ENCODE peak calls at places on chromosomes 5 and 9, in five cellular contexts. Y is fibroblast of lung; E is CD8-positive, alpha-beta T cell; X is breast epithelium; Z is kidney epithelial cell. M is an unnamed sample.

GRCh38 chr5:168710706-168711105 is 131.5 kb upstream of the PANK3 start:
- DNase-seq in X (no peak), E (no peak), Y (no peak), Z (no peak), M (no peak)

GRCh38 chr5:473344-474192 is 30.6 kb downstream of the EXOC3 start:
- DNase-seq in Y (peak), E (no peak), Z (no peak), X (no peak), M (peak)

GRCh38 chr9:122115176-122116035 is 22.3 kb upstream of the TTLL11 start:
- DNase-seq in X (no peak), E (no peak), Y (no peak), Z (no peak), M (no peak)

GRCh38 chr5:103021310-103021709 is 98.6 kb downstream of the GIN1 start:
- DNase-seq in Z (peak), Y (no peak), X (no peak), E (no peak), M (peak)

GRCh38 chr9:37908698-37909186 is 4.8 kb upstream of the SLC25A51 start:
- DNase-seq in E (no peak), X (no peak), Y (no peak), Z (no peak), M (peak)

GRCh38 chr5:3116366-3116765 is 364.9 kb upstream of the IRX2 start:
- DNase-seq in Z (no peak), X (no peak), Y (no peak), E (no peak), M (no peak)

GRCh38 chr9:136618578-136619547 is 43.9 kb upstream of the EGFL7 start:
- DNase-seq in X (no peak), E (no peak), Y (no peak), Z (no peak), M (no peak)

GRCh38 chr9:105127863-105128220 is 116.6 kb upstream of the SLC44A1 start:
- DNase-seq in X (no peak), E (peak), Y (no peak), Z (peak), M (peak)

GRCh38 chr9:92159058-92159457 is 43.8 kb upstream of the SPTLC1 start:
- DNase-seq in X (no peak), Y (no peak), Z (no peak), E (peak), M (no peak)

GRCh38 chr5:2946315-2946714 is 194.8 kb upstream of the IRX2 start:
- DNase-seq in Y (no peak), E (no peak), X (no peak), Z (no peak), M (no peak)

GRCh38 chr9:121271368-121272351 is 3.7 kb downstream of the GSN start:
- DNase-seq in Y (peak), Z (no peak), X (no peak), E (no peak), M (peak)

GRCh38 chr5:160262151-160262550 is 32.8 kb downstream of the FABP6 start:
- DNase-seq in E (no peak), Z (no peak), Y (no peak), X (no peak), M (no peak)

GRCh38 chr5:76457685-76458491 is 54.8 kb downstream of the IQGAP2 start:
- DNase-seq in Z (no peak), X (no peak), Y (no peak), E (no peak), M (no peak)

GRCh38 chr9:83920469-83920941 is 727 bp downstream of the KIF27 start:
- DNase-seq in Z (no peak), E (no peak), X (peak), Y (peak), M (no peak)

GRCh38 chr5:177459819-177460628 is 13.4 kb downstream of the DBN1 start:
- DNase-seq in Y (no peak), Z (no peak), E (no peak), X (no peak), M (no peak)

GRCh38 chr9:112856843-112857242 is 33.8 kb downstream of the SLC46A2 start:
- DNase-seq in E (no peak), Z (no peak), Y (no peak), X (no peak), M (no peak)

GRCh38 chr9:113221800-113222481 is 597 bp downstream of the SLC31A1 start:
- DNase-seq in Z (no peak), X (no peak), Y (no peak), E (no peak), M (no peak)

GRCh38 chr5:124537136-124537919 is 209.1 kb downstream of the ZNF608 start:
- DNase-seq in Z (no peak), E (no peak), X (no peak), Y (no peak), M (no peak)

GRCh38 chr5:7876867-7877266 is 7.9 kb downstream of the MTRR start:
- DNase-seq in E (no peak), X (no peak), Y (peak), Z (peak), M (peak)

GRCh38 chr5:17620627-17621026 is 10.4 kb downstream of the TAF11L12 start:
- DNase-seq in Y (no peak), Z (no peak), E (no peak), X (no peak), M (no peak)
- TF ChIP-seq CTCF in Y (no peak), Z (no peak), E (no peak), X (no peak), M (peak)

DNA sequence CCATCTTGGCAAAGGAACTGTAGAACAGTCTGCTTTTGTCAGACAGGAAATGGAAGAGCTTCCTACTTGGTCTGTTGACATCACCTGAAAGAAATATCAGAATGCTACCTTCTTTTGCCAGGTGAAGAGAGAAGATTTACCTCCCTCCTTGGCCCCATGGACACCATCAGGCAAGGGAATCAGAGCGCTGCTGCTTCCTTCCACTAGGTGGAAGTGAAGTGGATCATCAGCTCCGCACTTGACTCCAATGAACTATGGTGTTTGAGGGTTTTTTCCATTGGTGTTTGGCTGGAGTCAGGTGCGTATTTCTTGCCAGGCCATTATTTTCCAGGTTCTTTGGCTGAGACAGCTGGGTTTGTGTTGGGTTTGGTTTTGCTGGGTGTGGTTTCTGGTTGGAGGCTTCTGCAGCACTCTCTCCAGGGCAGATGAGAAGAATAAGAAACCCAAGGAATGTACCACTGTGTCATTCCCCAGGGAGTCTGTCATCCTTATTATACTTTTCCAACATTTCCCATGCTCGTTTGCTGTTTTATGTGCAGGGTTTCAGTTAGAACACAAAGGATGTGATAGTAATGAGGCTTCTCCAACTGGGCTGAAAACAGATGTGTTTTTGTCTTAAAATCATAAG is 12.4 kb downstream of the SPATA31E1 start:
- DNase-seq in E (no peak), X (no peak), Y (no peak), Z (no peak), M (no peak)
- TF ChIP-seq CTCF in E (no peak), X (no peak), Y (no peak), Z (no peak), M (peak)

DNA sequence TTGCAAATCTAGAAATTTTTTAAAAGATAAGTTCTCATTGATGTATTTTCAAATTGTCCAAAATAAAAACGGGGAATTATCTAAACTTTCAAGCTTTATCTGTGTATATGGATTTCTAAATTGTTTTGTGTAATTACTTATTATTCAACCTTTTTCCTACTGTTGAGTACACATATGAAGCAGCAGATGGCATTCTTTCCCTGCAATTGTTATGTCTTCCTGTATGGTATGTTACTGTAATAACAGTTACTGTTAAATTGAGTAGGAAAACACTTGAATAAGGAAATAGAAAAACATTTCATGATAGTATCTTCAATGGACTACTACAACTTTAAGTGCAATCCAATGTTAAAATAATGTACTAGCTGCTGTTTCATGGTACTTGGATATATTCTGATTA is 124.8 kb downstream of the RANBP17 start:
- DNase-seq in Y (peak), Z (no peak), X (no peak), E (no peak), M (peak)
- TF ChIP-seq CTCF in Y (no peak), Z (peak), X (no peak), E (no peak), M (peak)

GRCh38 chr5:172777381-172778222 is 6.6 kb upstream of the DUSP1 start:
- DNase-seq in E (peak), Z (no peak), X (peak), Y (peak), M (peak)
- TF ChIP-seq CTCF in E (no peak), Z (no peak), X (no peak), Y (no peak), M (peak)

GRCh38 chr9:98402272-98402840 is 146.9 kb upstream of the TBC1D2 start:
- DNase-seq in Z (no peak), E (no peak), Y (no peak), X (no peak), M (no peak)

GRCh38 chr9:98396236-98396635 is 140.8 kb upstream of the TBC1D2 start:
- DNase-seq in Z (no peak), Y (no peak), X (no peak), E (no peak), M (no peak)

GRCh38 chr9:98401140-98402025 is 145.9 kb upstream of the TBC1D2 start:
- DNase-seq in Y (peak), E (no peak), Z (no peak), X (no peak), M (no peak)

GRCh38 chr9:98403715-98404114 is 148.3 kb upstream of the TBC1D2 start:
- DNase-seq in Z (no peak), Y (no peak), X (no peak), E (no peak), M (no peak)

DNA sequence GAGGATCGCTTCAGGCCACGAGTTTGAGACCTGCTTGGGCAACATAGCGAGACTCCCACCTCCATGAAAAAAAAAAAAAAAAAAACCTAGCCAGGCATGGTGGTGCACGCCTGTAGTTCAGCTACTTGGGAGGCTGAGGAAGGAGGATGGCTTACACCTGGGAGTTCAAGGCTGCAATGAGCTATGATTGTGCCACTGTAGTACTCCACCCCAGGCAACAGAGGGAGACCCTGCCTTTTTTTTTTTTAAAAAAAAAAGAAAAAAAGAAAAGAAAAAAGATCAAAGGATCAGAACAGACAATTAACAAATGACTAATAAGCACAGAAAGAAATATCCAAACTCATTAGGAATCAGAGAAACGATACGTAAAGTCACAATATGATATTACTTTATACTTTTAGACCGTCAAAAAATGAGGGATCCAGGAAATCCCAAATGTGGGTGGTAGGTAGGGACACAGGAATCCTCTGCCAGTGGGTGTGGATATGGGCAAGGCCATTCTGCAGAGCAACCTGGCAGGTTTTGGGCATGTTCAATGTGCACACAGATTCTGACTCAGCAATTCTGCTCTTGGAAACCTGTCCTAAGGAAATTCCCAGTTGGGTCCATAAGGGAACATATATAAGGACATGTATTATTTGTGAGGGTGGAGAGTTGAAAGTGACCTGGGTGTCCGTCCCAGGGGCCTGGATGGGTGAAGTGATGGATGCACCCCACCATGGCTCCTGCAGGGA is 144.7 kb upstream of the TBC1D2 start:
- DNase-seq in Z (no peak), Y (no peak), E (no peak), X (no peak), M (no peak)
- TF ChIP-seq CTCF in Z (no peak), Y (no peak), E (no peak), X (no peak), M (peak)

GRCh38 chr9:126947529-126947928 is 32.9 kb downstream of the RALGPS1 start:
- DNase-seq in Y (no peak), X (no peak), Z (no peak), E (no peak), M (no peak)
- TF ChIP-seq CTCF in Y (no peak), X (no peak), Z (no peak), E (no peak), M (no peak)

GRCh38 chr9:129321511-129322021 is 143.5 kb upstream of the IER5L start:
- DNase-seq in Z (no peak), X (no peak), Y (no peak), E (no peak), M (no peak)

GRCh38 chr9:129319076-129319937 is 141.2 kb upstream of the IER5L start:
- DNase-seq in E (no peak), Y (no peak), X (no peak), Z (no peak), M (no peak)

GRCh38 chr9:129319938-129320481 is 141.9 kb upstream of the IER5L start:
- DNase-seq in E (no peak), X (no peak), Z (no peak), Y (no peak), M (no peak)

GRCh38 chr9:129322022-129322621 is 144.1 kb upstream of the IER5L start:
- DNase-seq in Y (no peak), X (no peak), E (no peak), Z (no peak), M (no peak)

DNA sequence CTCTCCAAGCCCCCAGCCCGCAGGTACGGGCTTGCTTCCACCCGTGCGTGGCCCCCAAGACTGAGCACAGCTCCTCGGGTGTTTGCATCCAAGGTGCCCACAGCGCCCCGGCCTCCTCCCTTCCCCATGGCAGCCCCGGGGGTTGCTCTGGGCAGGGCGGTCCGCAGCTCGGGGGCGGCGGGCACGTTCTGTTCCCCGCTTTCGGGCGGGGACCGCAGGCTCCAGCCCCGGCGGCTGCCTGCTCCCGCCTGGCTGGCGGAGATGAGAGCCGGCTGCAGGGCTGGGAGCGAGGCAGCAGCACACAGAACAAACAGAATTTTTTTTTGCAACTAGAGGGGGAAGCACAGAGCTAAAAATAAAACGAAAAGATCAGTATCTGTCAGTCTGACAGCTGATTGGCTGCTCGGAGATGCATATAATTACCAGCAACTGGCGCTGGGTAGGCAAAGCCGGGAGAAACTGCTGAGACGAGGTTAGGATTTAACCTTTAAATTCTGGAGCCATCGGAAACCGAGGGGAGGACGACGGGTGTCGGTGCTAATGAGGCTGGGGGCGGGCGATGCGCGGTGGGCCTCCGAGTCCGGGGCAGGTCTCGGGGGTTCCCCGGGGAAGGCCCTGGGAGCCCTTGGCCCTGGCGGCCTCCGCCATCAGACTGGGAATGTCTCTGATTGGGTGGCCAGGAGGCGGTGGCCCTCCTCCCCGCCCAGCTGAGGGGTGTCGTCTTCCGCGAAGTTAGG is 142.7 kb upstream of the IER5L start:
- DNase-seq in E (peak), Z (peak), Y (peak), X (no peak), M (peak)
- TF ChIP-seq CTCF in E (peak), Z (no peak), Y (no peak), X (peak), M (peak)

GRCh38 chr5:147391781-147392180 is 118.1 kb downstream of the DPYSL3 start:
- DNase-seq in Z (peak), E (no peak), X (no peak), Y (peak), M (peak)
- TF ChIP-seq CTCF in Z (peak), E (no peak), X (peak), Y (peak), M (peak)

DNA sequence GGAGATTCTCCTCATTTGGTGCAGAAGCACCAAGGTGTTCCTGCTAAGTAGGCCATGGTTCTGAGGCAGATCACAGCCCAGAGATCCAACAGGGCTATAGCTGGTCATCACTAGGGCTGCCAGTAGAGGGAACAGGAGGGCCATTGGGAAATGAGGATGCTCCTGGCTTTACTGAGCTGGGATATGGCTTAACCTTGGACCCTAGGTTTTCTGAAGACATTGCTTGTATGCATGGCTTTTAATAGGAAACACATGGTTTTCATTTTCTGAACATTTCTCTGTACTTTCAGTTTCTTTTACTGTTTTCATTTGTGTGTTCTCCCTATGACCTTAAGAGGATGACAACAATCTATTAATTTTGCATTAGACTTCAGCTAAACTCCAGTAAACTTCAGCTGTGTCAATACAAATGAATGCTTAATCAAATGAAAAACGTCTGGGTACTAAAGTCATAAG is at the start of gene IFNW1:
- DNase-seq in E (no peak), X (no peak), Z (no peak), Y (peak), M (no peak)
- TF ChIP-seq CTCF in E (no peak), X (no peak), Z (peak), Y (peak), M (peak)

GRCh38 chr5:16413461-16413860 is 52.1 kb downstream of the ZNF622 start:
- DNase-seq in Y (no peak), Z (no peak), X (no peak), E (no peak), M (no peak)

GRCh38 chr5:16418471-16418922 is 47.1 kb downstream of the ZNF622 start:
- DNase-seq in E (no peak), X (no peak), Y (no peak), Z (no peak), M (no peak)

GRCh38 chr5:16411741-16412455 is 53.7 kb downstream of the ZNF622 start:
- DNase-seq in E (no peak), Y (no peak), Z (no peak), X (no peak), M (peak)

GRCh38 chr5:16412556-16412955 is 53.0 kb downstream of the ZNF622 start:
- DNase-seq in X (no peak), E (no peak), Y (no peak), Z (no peak), M (no peak)

DNA sequence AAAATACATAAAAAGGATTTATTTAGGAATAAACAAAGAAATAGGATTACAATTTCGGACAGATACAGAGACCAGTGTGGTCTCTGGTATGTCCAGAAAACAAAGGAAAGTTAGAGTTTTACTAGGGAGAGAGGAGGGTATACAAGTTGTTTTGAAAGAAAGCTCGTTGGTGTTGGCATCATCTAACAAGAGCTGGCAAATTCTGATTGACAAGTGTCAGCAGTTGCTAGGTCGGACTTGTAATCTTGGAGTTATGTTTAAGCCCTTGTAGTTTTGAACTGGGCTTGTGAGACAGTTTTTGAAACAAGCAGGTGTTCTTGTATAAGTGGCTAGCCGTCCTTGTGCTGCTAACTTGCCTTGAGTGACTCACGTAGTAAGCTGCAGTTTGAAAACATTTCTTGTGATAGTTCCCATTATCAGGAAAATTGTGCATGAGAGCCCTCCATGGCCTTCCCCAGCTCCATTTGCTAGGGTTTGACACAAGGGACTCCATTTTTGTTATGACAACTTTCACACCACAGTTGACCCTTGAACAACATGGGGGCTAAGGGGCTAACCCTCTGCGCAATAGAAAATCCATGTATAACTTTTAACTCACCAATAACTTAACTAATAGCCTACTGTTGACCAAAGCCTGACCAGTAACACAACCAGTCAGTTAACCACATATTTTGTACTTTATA is 48.1 kb downstream of the ZNF622 start:
- DNase-seq in E (no peak), X (no peak), Z (no peak), Y (no peak), M (no peak)
- TF ChIP-seq CTCF in E (no peak), X (no peak), Z (no peak), Y (no peak), M (no peak)